ENCODE peak calls at places on chromosomes 11 and 22, in six cellular contexts. V, I, G, A, D and C are unnamed samples. For H3K36me3, the result is how much of the 10 kb centered on the place peaks cover.

GRCh38 chr11:39177678-39178077 is 2281.8 kb downstream of the LRRC4C start:
- DNase-seq in A (no peak), V (no peak), D (no peak), I (no peak), G (no peak), C (no peak)

GRCh38 chr22:42848941-42849340 is 8.1 kb downstream of the ARFGAP3 start:
- DNase-seq in G (peak), I (no peak), A (no peak), V (no peak), D (no peak), C (no peak)

GRCh38 chr22:48393041-48393370 is 1434.7 kb downstream of the BRD1 start:
- DNase-seq in G (peak), D (no peak), V (no peak), I (peak), A (no peak), C (no peak)

GRCh38 chr11:123301696-123302400 is 106.8 kb upstream of the CLMP start:
- DNase-seq in D (peak), I (no peak), V (peak), G (no peak), A (peak), C (peak)

GRCh38 chr11:117199061-117199915 is at the start of gene TAGLN:
- DNase-seq in D (peak), I (peak), G (peak), A (no peak), V (peak), C (peak)

GRCh38 chr11:35288817-35289541 is 130.4 kb downstream of the SLC1A2 start:
- DNase-seq in G (no peak), A (no peak), I (no peak), V (no peak), D (no peak), C (no peak)

GRCh38 chr11:92061648-92062047 is 163.0 kb upstream of the FAT3 start:
- DNase-seq in V (no peak), G (no peak), A (no peak), I (no peak), D (no peak), C (no peak)

GRCh38 chr11:45176996-45177395 is 30.6 kb downstream of the PRDM11 start:
- DNase-seq in I (no peak), V (no peak), D (no peak), G (no peak), A (no peak), C (no peak)

GRCh38 chr11:130877532-130877931 is 38.7 kb downstream of the SNX19 start:
- DNase-seq in I (no peak), G (no peak), A (no peak), D (no peak), V (no peak), C (no peak)

GRCh38 chr11:130876931-130877330 is 39.3 kb downstream of the SNX19 start:
- DNase-seq in D (no peak), I (no peak), V (no peak), A (no peak), G (no peak), C (no peak)

GRCh38 chr11:130881475-130882137 is 34.7 kb downstream of the SNX19 start:
- DNase-seq in V (no peak), I (no peak), G (no peak), A (no peak), D (no peak), C (no peak)

GRCh38 chr11:130882138-130882551 is 34.1 kb downstream of the SNX19 start:
- DNase-seq in I (no peak), D (no peak), V (no peak), A (no peak), G (peak), C (peak)

GRCh38 chr11:130879836-130880235 is 36.4 kb downstream of the SNX19 start:
- DNase-seq in D (no peak), I (no peak), V (no peak), G (no peak), A (no peak), C (no peak)
- H3K36me3 ChIP-seq in D (half or more), I (half or more), V (under half), G (under half), A (half or more), C (half or more)

GRCh38 chr11:46876471-46876870 is 30.4 kb upstream of the CKAP5 start:
- DNase-seq in I (no peak), A (no peak), G (no peak), V (no peak), D (no peak), C (no peak)
- H3K36me3 ChIP-seq in I (half or more), A (under half), G (under half), V (under half), D (half or more), C (half or more)

GRCh38 chr11:96151501-96151900 is 191.5 kb downstream of the MAML2 start:
- DNase-seq in A (no peak), V (no peak), I (no peak), G (no peak), D (no peak), C (no peak)
- H3K36me3 ChIP-seq in A (under half), V (under half), I (under half), G (under half), D (under half), C (under half)

DNA sequence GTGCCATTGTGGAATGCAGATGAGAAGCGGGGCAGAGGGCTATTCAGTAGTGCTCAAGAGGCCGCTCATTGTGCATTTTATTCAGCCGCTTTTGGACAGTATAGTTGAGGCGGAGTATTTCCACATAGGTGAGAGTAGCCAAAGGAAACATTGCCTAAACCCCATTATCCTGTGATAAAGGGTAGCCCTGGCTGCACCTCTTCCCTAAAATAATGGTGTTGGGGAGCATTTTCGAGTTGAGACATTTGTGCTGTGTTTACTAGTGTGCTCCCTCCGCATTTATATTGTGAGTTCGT is 68.8 kb downstream of the SPECC1L start:
- DNase-seq in A (no peak), D (no peak), G (no peak), I (no peak), V (no peak), C (no peak)
- H3K36me3 ChIP-seq in A (under half), D (half or more), G (under half), I (half or more), V (under half), C (half or more)